ENCODE peak calls at places on chromosomes 12 and 14, in eight cellular contexts. I, E, S, V, R, D, Y and A are unnamed samples. For H3K27me3, the result is how much of the 10 kb centered on the place peaks cover.

GRCh38 chr12:111438501-111438900 is 32.8 kb downstream of the SH2B3 start:
- DNase-seq in R (peak), I (no peak), V (peak), Y (no peak), E (no peak), S (peak), D (peak), A (peak)

GRCh38 chr14:69044965-69045555 is 66.0 kb upstream of the ACTN1 start:
- DNase-seq in S (peak), E (no peak), R (no peak), Y (no peak), V (no peak), I (no peak), D (no peak), A (no peak)

GRCh38 chr12:56256326-56256960 is 1.7 kb downstream of the ANKRD52 start:
- DNase-seq in E (no peak), V (no peak), R (peak), S (peak), Y (no peak), I (no peak), D (peak), A (peak)

GRCh38 chr12:105740970-105741725 is 397.6 kb downstream of the NUAK1 start:
- DNase-seq in I (no peak), S (peak), V (peak), R (peak), D (no peak), Y (no peak), E (no peak), A (no peak)

GRCh38 chr14:95072310-95072709 is 85.0 kb downstream of the DICER1 start:
- DNase-seq in R (no peak), Y (no peak), D (no peak), S (no peak), E (no peak), I (no peak), V (no peak), A (no peak)

GRCh38 chr12:105823810-105824209 is 314.9 kb downstream of the NUAK1 start:
- DNase-seq in D (no peak), Y (no peak), R (no peak), V (no peak), I (no peak), E (peak), S (no peak), A (no peak)

GRCh38 chr12:49730568-49731101 is 10.7 kb upstream of the TMBIM6 start:
- DNase-seq in V (no peak), R (peak), E (no peak), Y (no peak), I (no peak), D (no peak), S (peak), A (no peak)

GRCh38 chr12:70398862-70399261 is 32.8 kb downstream of the KCNMB4 start:
- DNase-seq in E (no peak), I (no peak), S (no peak), V (no peak), R (no peak), Y (no peak), D (no peak), A (no peak)

GRCh38 chr12:113187588-113187987 is 2.1 kb downstream of the RITA1 start:
- DNase-seq in I (no peak), V (no peak), E (no peak), R (no peak), D (no peak), S (no peak), Y (no peak), A (no peak)

GRCh38 chr14:91681893-91682563 is 49.9 kb downstream of the CATSPERB start:
- DNase-seq in R (no peak), V (no peak), Y (no peak), E (no peak), S (no peak), I (no peak), D (no peak), A (no peak)

GRCh38 chr14:31937730-31938346 is 139.3 kb upstream of the ARHGAP5 start:
- DNase-seq in D (no peak), S (peak), V (peak), I (peak), E (no peak), Y (no peak), R (peak), A (no peak)

GRCh38 chr12:122046145-122046544 is 24.5 kb downstream of the BCL7A start:
- DNase-seq in R (no peak), Y (no peak), I (no peak), E (no peak), D (no peak), V (no peak), S (no peak), A (no peak)

GRCh38 chr12:113196996-113197395 is 11.5 kb downstream of the RITA1 start:
- DNase-seq in V (peak), R (peak), I (peak), Y (peak), E (peak), S (peak), D (peak), A (peak)

GRCh38 chr12:13179159-13180074 is 17.1 kb upstream of the EMP1 start:
- DNase-seq in Y (peak), I (no peak), D (peak), E (peak), R (peak), V (peak), S (peak), A (peak)

GRCh38 chr14:59303216-59303615 is 114.7 kb downstream of the DAAM1 start:
- DNase-seq in D (peak), V (no peak), S (peak), E (no peak), R (peak), Y (no peak), I (no peak), A (no peak)

GRCh38 chr14:78666336-78667056 is 496.3 kb downstream of the NRXN3 start:
- DNase-seq in R (no peak), S (no peak), D (no peak), I (no peak), E (no peak), V (no peak), Y (no peak), A (no peak)

GRCh38 chr12:26523708-26524150 is 309.3 kb downstream of the ITPR2 start:
- DNase-seq in V (peak), Y (no peak), I (no peak), S (peak), D (no peak), R (no peak), E (peak), A (no peak)

GRCh38 chr12:50547742-50548141 is 43.0 kb downstream of the DIP2B start:
- DNase-seq in D (no peak), S (no peak), I (no peak), Y (no peak), V (no peak), E (no peak), R (no peak), A (no peak)

GRCh38 chr14:28323951-28324741 is 442.4 kb upstream of the FOXG1 start:
- DNase-seq in I (no peak), S (no peak), D (no peak), R (peak), V (no peak), E (no peak), Y (no peak), A (no peak)

GRCh38 chr12:132513070-132513398 is 23.1 kb downstream of the FBRSL1 start:
- DNase-seq in S (no peak), E (no peak), V (no peak), R (no peak), Y (no peak), I (no peak), D (no peak), A (no peak)

DNA sequence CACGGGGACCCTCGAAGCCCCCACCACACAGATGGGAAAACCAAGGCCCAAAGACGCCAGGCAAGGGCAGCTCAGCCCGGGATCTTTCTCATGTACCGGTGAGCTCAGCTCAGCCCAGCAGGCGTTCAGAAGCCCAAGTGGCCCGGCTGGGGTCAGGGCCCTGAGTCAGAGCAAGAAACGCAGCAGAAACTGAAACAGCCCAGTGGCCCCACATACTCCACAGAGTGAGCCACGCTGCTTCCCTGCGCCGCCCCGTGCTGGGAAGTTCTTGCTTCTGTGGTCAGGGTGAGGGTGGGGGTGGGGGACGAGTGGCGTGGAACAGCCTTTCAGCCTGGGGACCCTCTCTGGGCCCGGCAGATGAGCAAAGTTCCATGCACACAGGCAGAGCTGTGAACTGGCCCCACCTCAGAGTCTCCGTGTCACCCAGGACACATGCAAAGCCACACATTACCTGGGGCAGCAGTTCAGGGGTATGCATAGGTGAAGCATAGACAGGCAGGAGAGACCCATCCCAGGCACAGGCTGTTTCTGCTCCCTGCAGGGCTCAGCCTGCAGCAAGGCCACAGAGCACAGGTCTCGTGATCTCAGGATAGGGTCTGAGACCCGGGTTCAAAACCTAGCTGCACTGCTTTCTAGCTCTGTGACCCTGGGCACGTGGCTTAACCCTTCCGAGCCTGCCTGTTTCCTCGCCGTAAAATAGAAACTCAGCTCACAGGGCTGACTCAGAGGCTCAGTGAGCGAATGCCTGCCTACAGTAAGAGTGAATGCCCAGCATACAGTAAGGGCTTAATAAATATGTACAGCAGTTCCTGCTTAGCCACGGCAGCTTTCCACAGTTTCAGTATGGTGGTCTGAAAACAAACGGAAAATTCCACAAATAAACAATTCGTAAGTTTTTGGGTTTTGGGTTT is 21.6 kb downstream of the NCOR2 start:
- DNase-seq in D (no peak), S (peak), Y (peak), R (no peak), V (no peak), I (no peak), E (no peak), A (no peak)
- H3K4me2 ChIP-seq in D (peak), S (no peak), Y (peak), R (no peak), V (no peak), I (no peak), E (no peak), A (no peak)

DNA sequence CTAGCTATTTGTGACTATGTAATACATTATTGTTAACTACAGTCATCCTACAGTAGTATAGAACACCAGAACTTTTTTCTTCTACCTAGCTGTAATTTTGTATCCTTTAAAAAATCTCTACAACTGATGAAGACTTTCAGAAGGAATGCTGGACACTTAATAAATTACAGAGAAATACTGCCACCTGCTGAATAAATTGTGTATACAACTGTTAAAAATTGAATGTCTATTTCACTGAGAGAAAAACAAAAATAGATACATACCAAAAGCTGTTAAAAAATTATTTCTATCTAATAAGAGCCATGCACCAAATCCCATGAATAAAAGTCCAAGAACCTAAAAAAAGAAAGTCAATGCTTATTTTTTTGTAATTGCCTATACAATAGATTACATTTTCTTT is 6.6 kb downstream of the TSPAN19 start:
- DNase-seq in E (no peak), V (peak), Y (peak), R (peak), I (peak), S (peak), D (peak), A (peak)
- TF ChIP-seq EZH2phosphoT487 in E (no peak), V (no peak), Y (no peak), R (no peak), I (no peak), S (no peak), D (no peak), A (no peak)

DNA sequence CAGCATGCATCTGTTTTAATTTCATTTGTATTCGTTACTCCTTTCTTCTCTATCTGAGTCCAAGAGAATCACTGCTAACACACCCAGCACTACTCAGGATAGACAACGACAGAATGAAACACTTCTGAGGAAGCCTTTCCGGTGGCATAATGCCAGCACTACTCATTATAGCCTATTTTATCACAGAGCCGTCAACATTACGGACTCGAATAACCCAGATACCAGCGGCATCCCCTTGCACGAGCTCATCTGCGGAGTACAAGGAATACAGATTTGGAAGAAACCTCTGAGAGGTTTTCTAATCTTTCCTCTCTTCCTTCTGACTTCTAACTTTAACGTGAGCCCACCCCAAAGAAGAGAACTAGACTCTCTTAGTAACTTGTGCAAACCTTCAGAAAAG is 248.0 kb downstream of the APAF1 start:
- DNase-seq in S (no peak), Y (no peak), V (no peak), E (peak), D (no peak), I (no peak), R (no peak), A (peak)
- H3K27me3 ChIP-seq in S (half or more), Y (under half), V (half or more), E (under half), D (half or more), I (under half), R (half or more), A (half or more)

DNA sequence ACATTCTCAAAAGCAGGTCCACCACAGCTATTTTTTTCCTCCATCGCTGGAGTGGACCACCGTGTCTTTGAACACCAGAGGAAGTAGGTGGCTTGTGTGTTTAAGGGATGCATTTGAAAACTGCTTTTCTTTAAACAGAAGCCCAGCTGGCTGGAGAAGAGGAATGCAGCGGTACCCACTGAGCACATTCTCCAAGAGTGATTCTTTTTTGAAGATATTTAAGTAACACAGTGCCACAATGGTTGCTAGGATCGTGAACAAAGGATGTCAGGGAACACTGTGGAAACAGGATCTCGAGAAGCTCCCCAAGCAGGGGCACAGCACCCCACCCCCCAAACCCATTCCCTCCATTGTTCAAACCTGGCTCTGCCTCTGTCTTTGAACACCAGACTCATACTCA is 286.5 kb upstream of the PWP1 start:
- DNase-seq in D (peak), Y (no peak), S (peak), I (no peak), R (no peak), E (no peak), V (no peak), A (peak)
- H3K4me2 ChIP-seq in D (peak), Y (no peak), S (no peak), I (no peak), R (no peak), E (no peak), V (no peak), A (peak)

DNA sequence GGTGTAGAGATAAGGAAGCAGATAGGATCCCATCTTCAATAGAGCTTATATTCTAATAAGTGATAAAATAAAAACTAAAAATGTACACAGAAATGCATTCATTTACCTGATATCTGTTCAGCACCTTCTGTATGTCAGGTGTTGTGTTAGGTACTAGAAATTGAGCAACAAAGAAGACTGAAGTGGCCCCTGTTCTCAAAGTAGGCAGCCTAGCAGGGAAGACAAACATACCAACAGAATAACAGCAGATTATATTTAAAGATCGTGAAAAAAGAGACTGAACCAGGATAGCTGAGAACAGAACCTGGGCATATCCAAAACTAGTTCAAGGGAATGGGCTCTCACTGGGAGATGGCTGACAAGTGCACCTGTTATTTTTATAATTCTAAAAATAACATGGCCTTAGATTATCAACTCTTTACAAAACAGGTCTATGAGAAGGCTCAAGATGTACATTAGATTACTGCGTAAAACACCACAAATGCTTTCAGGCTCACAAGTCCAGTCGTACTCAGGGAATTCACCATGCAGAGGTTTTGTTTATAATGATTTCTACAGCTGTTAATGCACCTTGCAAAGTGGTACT is 16.3 kb downstream of the ANO6 start:
- DNase-seq in E (no peak), D (no peak), V (no peak), I (no peak), R (no peak), S (peak), Y (no peak), A (no peak)
- TF ChIP-seq EZH2phosphoT487 in E (no peak), D (no peak), V (no peak), I (no peak), R (no peak), S (no peak), Y (no peak), A (no peak)

DNA sequence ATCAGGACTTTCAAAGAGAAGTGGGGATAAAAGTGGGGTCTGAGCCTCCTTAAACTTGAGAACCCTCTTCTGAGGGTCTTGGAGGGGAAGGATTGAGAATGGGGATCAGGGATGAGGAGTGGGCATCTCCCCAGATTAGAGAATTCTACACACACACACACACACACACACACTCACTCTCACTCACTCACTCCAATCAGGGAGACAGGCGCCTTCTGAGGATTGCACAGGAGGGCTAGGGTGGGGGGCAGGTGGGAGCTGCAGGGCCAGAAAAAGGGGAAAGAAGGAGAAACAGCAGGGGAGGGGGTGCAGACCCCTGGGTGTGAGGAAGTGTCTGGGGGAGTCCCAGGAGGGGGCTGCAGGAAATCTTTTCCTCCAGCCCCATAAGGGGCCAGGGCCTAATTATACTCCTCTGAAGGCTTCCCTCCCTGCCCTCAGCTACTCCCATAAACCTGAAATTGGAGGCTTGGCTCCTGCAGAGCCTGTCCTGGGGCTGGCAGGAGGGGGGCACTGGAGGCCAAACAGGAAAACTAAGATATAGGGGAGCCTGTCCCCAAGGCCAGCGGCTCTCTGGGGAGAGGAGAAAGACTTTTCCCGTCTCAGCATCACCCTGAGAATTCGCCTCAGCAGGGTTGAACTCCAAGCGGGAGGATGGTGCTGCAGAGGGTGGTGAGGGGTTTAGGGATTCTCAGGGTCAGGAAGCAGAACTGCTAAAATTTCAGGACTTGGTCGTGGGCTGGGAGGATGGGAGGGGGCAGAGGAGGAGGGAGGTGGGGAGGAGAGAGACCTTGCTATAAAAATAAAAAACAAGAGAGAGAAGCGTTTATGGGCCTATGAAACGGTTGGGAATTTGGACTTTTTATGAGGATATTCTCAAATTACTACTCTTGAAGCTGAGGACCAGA is 1.6 kb downstream of the HOXC9 start:
- DNase-seq in I (no peak), R (no peak), V (no peak), Y (no peak), D (no peak), E (no peak), S (no peak), A (no peak)
- H3K27me3 ChIP-seq in I (under half), R (under half), V (half or more), Y (half or more), D (half or more), E (under half), S (under half), A (half or more)

DNA sequence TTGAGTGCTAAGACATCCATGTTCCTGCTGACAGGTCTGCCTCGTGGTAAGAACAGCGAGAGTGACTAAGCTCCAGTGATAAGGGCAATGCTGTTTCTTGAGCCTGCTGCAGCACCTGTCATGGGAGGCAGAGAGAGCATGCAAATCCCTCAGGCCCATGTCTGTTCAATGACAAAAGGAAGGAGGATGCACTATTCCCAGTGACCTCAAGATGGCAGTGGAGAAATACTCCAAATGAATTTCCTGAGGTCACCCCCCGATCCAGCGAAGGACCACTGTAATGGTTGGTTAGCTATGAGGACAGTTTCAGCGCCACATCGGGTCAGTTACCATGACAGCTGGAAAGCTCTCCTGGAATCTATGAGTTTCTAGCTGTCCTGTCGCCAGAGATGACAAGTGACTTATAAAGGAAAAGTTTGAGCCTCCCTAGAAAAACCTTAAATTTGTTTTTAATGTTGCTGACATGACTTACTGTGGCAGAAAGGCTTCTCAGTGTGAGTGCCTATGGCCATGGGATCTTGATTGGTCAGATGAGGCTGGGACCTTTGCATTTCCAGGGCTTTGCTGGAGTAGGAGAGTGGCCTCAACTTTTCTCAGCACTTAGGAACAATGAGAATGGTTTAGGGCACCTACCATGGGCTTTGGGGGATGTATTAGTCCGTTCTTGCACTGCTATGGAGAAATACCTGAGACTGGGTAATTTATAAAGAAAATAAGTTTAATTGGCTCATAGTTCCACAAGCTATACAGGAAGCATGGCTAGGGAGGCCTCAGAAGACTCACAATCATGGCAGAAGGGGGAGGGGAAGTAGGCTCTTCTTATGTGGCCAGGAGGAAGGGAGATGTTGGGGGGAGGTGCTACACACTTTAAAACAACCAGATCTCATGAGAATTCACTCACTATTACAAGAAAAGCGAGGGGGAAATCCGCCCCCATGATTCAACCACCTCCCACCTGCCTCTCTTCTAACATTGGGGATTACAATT is 88.0 kb upstream of the TMEM260 start:
- DNase-seq in V (peak), I (peak), S (peak), R (peak), Y (peak), E (peak), D (peak), A (peak)
- H3K4me2 ChIP-seq in V (peak), I (peak), S (peak), R (no peak), Y (no peak), E (peak), D (peak), A (peak)